ENCODE peak calls at places on chromosomes 7 and 10, in five cellular contexts. G, P, Y, K and B are unnamed samples.

GRCh38 chr7:22375359-22376048 is 18.6 kb upstream of the RAPGEF5 start:
- DNase-seq in K (no peak), Y (no peak), P (no peak), G (peak), B (no peak)

GRCh38 chr10:93235686-93236085 is 162.0 kb downstream of the CYP26A1 start:
- DNase-seq in P (no peak), K (no peak), Y (no peak), G (no peak), B (peak)

GRCh38 chr7:23024454-23024853 is 10.5 kb upstream of the HYCC1 start:
- DNase-seq in P (no peak), K (no peak), Y (no peak), G (no peak), B (no peak)

GRCh38 chr10:98236866-98237265 is 31.1 kb downstream of the LOXL4 start:
- DNase-seq in K (no peak), Y (no peak), P (no peak), G (no peak), B (no peak)

GRCh38 chr10:97708976-97709745 is 4.4 kb upstream of the MARVELD1 start:
- DNase-seq in K (peak), P (peak), G (no peak), Y (peak), B (peak)

GRCh38 chr10:110746254-110746826 is 102.2 kb downstream of the RBM20 start:
- DNase-seq in G (peak), Y (peak), K (no peak), P (no peak), B (peak)

GRCh38 chr7:29105191-29105590 is 41.1 kb downstream of the CPVL start:
- DNase-seq in P (no peak), G (no peak), K (no peak), Y (no peak), B (no peak)

GRCh38 chr7:78226059-78226658 is 427.6 kb downstream of the PHTF2 start:
- DNase-seq in P (no peak), Y (no peak), K (no peak), G (peak), B (no peak)

GRCh38 chr7:142626420-142627035 is 122.7 kb upstream of the PRSS1 start:
- DNase-seq in P (no peak), G (no peak), K (no peak), Y (no peak), B (no peak)

GRCh38 chr7:42123716-42124115 is 113.3 kb downstream of the GLI3 start:
- DNase-seq in G (no peak), K (no peak), Y (no peak), P (no peak), B (no peak)

GRCh38 chr10:31011660-31012022 is 20.0 kb downstream of the ZNF438 start:
- DNase-seq in Y (no peak), P (no peak), K (no peak), G (no peak), B (no peak)

GRCh38 chr10:118276203-118276602 is 65.9 kb downstream of the FAM204A start:
- DNase-seq in P (no peak), K (no peak), G (no peak), Y (no peak), B (no peak)

GRCh38 chr7:51187941-51188340 is 128.7 kb downstream of the COBL start:
- DNase-seq in K (no peak), G (no peak), Y (no peak), P (no peak), B (no peak)

GRCh38 chr7:149830997-149831729 is 7.0 kb upstream of the ZNF862 start:
- DNase-seq in G (no peak), K (peak), Y (no peak), P (no peak), B (no peak)

GRCh38 chr10:73838827-73839226 is 27.4 kb upstream of the NDST2 start:
- DNase-seq in K (no peak), P (no peak), G (no peak), Y (no peak), B (no peak)

GRCh38 chr10:26438534-26439269 is 561 bp downstream of the APBB1IP start:
- DNase-seq in P (peak), K (peak), G (no peak), Y (no peak), B (no peak)

GRCh38 chr7:69722836-69723235 is 124.6 kb downstream of the AUTS2 start:
- DNase-seq in K (no peak), G (no peak), Y (no peak), P (no peak), B (no peak)

GRCh38 chr10:87960230-87960629 is 96.8 kb downstream of the PTEN start:
- DNase-seq in P (no peak), K (no peak), G (no peak), Y (no peak), B (no peak)

GRCh38 chr7:116706668-116707126 is 34.7 kb downstream of the MET start:
- DNase-seq in P (no peak), K (no peak), Y (no peak), G (no peak), B (no peak)

GRCh38 chr10:103661198-103661950 is 167.9 kb downstream of the NEURL1 start:
- DNase-seq in G (peak), P (peak), Y (peak), K (peak), B (peak)

GRCh38 chr10:103658049-103658577 is 164.6 kb downstream of the NEURL1 start:
- DNase-seq in K (no peak), Y (no peak), P (no peak), G (no peak), B (no peak)

GRCh38 chr10:103660364-103661197 is 167.1 kb downstream of the NEURL1 start:
- DNase-seq in K (peak), Y (no peak), G (no peak), P (no peak), B (no peak)

GRCh38 chr10:103661951-103662405 is 168.5 kb downstream of the NEURL1 start:
- DNase-seq in G (no peak), Y (no peak), K (no peak), P (no peak), B (no peak)

GRCh38 chr10:103659674-103660363 is 166.3 kb downstream of the NEURL1 start:
- DNase-seq in K (peak), G (no peak), P (peak), Y (peak), B (peak)
- TF ChIP-seq CTCF in K (no peak), G (peak), P (no peak), Y (peak), B (peak)

DNA sequence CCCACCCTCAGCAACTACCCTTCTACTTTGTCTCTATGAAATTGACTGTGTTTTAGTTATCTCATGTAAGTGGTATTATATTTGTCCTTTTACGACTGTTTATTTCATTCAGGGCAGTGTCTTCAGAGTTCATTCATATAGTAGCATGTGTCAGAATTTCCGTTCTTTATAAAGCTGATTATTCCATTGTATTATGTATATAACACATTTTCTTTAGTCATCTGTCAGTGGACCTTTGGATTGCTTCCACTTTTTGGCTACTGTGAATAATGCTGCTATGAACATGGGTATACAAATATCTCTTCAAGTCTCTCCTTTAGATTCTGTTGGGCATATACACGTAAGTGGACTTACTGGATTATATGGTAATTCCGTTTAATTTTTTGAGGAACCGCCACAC is 14.5 kb downstream of the SLF2 start:
- DNase-seq in K (no peak), Y (no peak), P (no peak), G (no peak), B (no peak)
- TF ChIP-seq CTCF in K (no peak), Y (no peak), P (no peak), G (no peak), B (no peak)

DNA sequence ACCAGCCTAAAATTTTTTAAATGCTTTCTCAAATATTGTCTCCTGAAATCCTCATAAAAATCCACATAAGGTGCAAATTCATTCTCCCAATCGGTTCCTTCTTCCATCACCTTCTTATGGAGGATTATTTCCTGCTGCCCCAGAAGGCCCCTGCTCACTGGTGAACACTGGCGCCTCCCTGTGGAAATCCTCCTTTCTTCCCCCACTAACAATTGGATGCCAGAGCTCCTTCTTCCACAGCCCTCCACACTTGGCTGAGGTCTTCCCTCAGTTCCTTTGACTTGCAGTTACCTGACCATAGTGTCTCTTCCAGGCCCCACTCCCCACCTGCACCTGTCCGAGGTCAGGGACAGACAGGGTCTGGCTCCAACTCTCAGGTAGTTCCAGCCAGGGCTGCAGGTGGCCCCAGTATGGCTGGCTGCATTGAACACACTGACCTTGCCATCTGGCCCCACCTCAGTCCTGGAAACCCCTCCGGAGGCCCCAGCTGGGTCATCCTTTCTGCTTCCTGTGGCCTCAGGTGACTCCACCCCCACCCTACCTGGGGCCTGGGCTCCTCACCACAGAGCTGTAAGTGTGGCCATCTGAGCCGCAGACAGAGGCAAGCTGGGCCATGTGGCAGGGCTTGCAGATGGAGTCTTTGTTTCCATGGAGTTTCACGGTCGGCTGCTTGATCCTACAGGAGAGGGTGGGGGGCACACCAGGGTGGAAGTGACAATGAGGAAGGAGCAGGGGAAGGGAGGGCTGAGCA is 18.4 kb downstream of the SPOCK2 start:
- DNase-seq in P (no peak), Y (no peak), K (peak), G (no peak), B (no peak)
- TF ChIP-seq CTCF in P (no peak), Y (peak), K (no peak), G (no peak), B (peak)

GRCh38 chr7:115356139-115356746 is 434.3 kb downstream of the MDFIC start:
- DNase-seq in K (no peak), Y (no peak), G (no peak), P (no peak), B (no peak)
- TF ChIP-seq CTCF in K (peak), Y (peak), G (peak), P (no peak), B (peak)

GRCh38 chr7:101819913-101820522 is 2.6 kb downstream of the CUX1 start:
- DNase-seq in Y (no peak), K (no peak), P (no peak), G (no peak), B (no peak)

GRCh38 chr7:101817930-101818698 is 688 bp downstream of the CUX1 start:
- DNase-seq in K (no peak), P (no peak), G (no peak), Y (no peak), B (no peak)

GRCh38 chr7:101820703-101821102 is 3.3 kb downstream of the CUX1 start:
- DNase-seq in P (no peak), K (no peak), G (no peak), Y (no peak), B (no peak)

GRCh38 chr7:101818699-101819071 is 1.3 kb downstream of the CUX1 start:
- DNase-seq in Y (no peak), P (no peak), K (no peak), G (no peak), B (no peak)

DNA sequence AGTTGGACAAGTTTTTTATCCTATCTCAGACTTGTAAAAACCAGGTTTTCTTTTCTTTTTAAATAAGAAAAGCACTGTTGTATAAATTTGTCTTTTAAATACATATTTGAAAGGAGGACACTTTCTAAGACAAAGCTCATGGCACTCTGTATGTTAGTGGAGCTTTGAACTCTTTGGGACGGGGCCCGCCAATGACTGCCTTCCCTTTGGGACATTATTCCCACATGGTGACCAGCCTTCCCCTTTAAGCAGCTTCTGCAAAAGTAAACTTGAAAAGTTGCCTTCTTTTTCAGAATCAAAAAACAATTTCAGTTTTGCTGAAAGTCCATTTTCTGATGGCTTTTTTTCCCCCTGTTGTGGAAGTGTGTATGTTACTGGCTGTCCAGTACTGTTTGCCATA is 1.8 kb downstream of the CUX1 start:
- DNase-seq in P (no peak), K (no peak), G (no peak), Y (no peak), B (no peak)
- TF ChIP-seq CTCF in P (no peak), K (no peak), G (no peak), Y (no peak), B (no peak)

GRCh38 chr7:27777662-27778061 is 37.7 kb downstream of the TAX1BP1 start:
- DNase-seq in G (no peak), Y (no peak), P (no peak), K (no peak), B (no peak)

GRCh38 chr7:27775772-27776171 is 35.8 kb downstream of the TAX1BP1 start:
- DNase-seq in P (no peak), K (no peak), Y (no peak), G (no peak), B (no peak)

GRCh38 chr7:27779873-27780272 is 39.9 kb downstream of the TAX1BP1 start:
- DNase-seq in Y (no peak), P (no peak), K (no peak), G (no peak), B (no peak)

GRCh38 chr7:27771111-27771510 is 31.1 kb downstream of the TAX1BP1 start:
- DNase-seq in G (no peak), K (no peak), Y (no peak), P (no peak), B (no peak)

GRCh38 chr7:27774717-27775328 is 34.9 kb downstream of the TAX1BP1 start:
- DNase-seq in G (peak), Y (no peak), P (no peak), K (no peak), B (no peak)
- TF ChIP-seq CTCF in G (peak), Y (peak), P (no peak), K (peak), B (peak)